ENCODE peak calls at places on chromosomes 7 and 10, in four cellular contexts. One of them, this sample, is unnamed.
A peak's percentile ranks its signal among the peaks of the same experiment; 100 is the strongest.

GRCh38 chr10:78194539-78195402 is 161.1 kb downstream of the RPS24 start:
- DNase-seq in RWPE1: no peak
- DNase-seq in activated CD4-positive, CD25-positive, alpha-beta regulatory T cell: no peak
- DNase-seq in GM03348: peak; percentile 42
- DNase-seq in this sample: no peak

GRCh38 chr10:123570898-123571515 is 95.1 kb upstream of the GPR26 start:
- DNase-seq in GM03348: no peak
- DNase-seq in RWPE1: no peak
- DNase-seq in activated CD4-positive, CD25-positive, alpha-beta regulatory T cell: no peak
- DNase-seq in this sample: peak; percentile 24

GRCh38 chr7:87152112-87152896 is at the start of gene DMTF1:
- DNase-seq in GM03348: peak; percentile 97
- DNase-seq in activated CD4-positive, CD25-positive, alpha-beta regulatory T cell: peak; percentile 78
- DNase-seq in RWPE1: peak; percentile 92
- DNase-seq in this sample: peak; percentile 89

GRCh38 chr10:105149371-105149871 is 508.3 kb downstream of the SORCS3 start:
- DNase-seq in GM03348: no peak
- DNase-seq in RWPE1: peak; percentile 7
- DNase-seq in activated CD4-positive, CD25-positive, alpha-beta regulatory T cell: no peak
- DNase-seq in this sample: no peak

GRCh38 chr7:76071316-76072242 is 23.7 kb downstream of the MDH2 start:
- DNase-seq in RWPE1: no peak
- DNase-seq in GM03348: no peak
- DNase-seq in activated CD4-positive, CD25-positive, alpha-beta regulatory T cell: no peak
- DNase-seq in this sample: no peak

GRCh38 chr7:11343818-11344413 is 370.2 kb downstream of the PHF14 start:
- DNase-seq in GM03348: peak; percentile 37
- DNase-seq in RWPE1: peak; percentile 22
- DNase-seq in activated CD4-positive, CD25-positive, alpha-beta regulatory T cell: no peak
- DNase-seq in this sample: no peak

GRCh38 chr10:103745264-103746247 is 109.8 kb downstream of the SH3PXD2A start:
- DNase-seq in activated CD4-positive, CD25-positive, alpha-beta regulatory T cell: peak; percentile 45
- DNase-seq in GM03348: no peak
- DNase-seq in RWPE1: peak; percentile 87
- DNase-seq in this sample: no peak

GRCh38 chr7:1755783-1756626 is 85.9 kb downstream of the ELFN1 start:
- DNase-seq in GM03348: no peak
- DNase-seq in RWPE1: no peak
- DNase-seq in activated CD4-positive, CD25-positive, alpha-beta regulatory T cell: no peak
- DNase-seq in this sample: no peak

GRCh38 chr10:105094048-105094447 is 453.0 kb downstream of the SORCS3 start:
- DNase-seq in GM03348: no peak
- DNase-seq in RWPE1: no peak
- DNase-seq in activated CD4-positive, CD25-positive, alpha-beta regulatory T cell: no peak
- DNase-seq in this sample: no peak

GRCh38 chr7:34036069-34036920 is 131.0 kb downstream of the BMPER start:
- DNase-seq in activated CD4-positive, CD25-positive, alpha-beta regulatory T cell: no peak
- DNase-seq in RWPE1: peak; percentile 55
- DNase-seq in GM03348: no peak
- DNase-seq in this sample: no peak

GRCh38 chr7:34019431-34019830 is 114.1 kb downstream of the BMPER start:
- DNase-seq in GM03348: no peak
- DNase-seq in activated CD4-positive, CD25-positive, alpha-beta regulatory T cell: no peak
- DNase-seq in RWPE1: no peak
- DNase-seq in this sample: no peak

GRCh38 chr10:9254353-9254752 is 1199.9 kb downstream of the GATA3 start:
- DNase-seq in GM03348: peak; percentile 69
- DNase-seq in activated CD4-positive, CD25-positive, alpha-beta regulatory T cell: no peak
- DNase-seq in RWPE1: peak; percentile 14
- DNase-seq in this sample: no peak

GRCh38 chr10:85791846-85792532 is 574.6 kb downstream of the GRID1 start:
- DNase-seq in activated CD4-positive, CD25-positive, alpha-beta regulatory T cell: no peak
- DNase-seq in RWPE1: no peak
- DNase-seq in GM03348: no peak
- DNase-seq in this sample: no peak

GRCh38 chr7:36946401-36946739 is 222.1 kb upstream of the AOAH start:
- DNase-seq in activated CD4-positive, CD25-positive, alpha-beta regulatory T cell: no peak
- DNase-seq in GM03348: no peak
- DNase-seq in RWPE1: no peak
- DNase-seq in this sample: no peak

GRCh38 chr10:123301077-123301875 is 147.1 kb downstream of the BUB3 start:
- DNase-seq in GM03348: no peak
- DNase-seq in activated CD4-positive, CD25-positive, alpha-beta regulatory T cell: no peak
- DNase-seq in RWPE1: peak; percentile 82
- DNase-seq in this sample: no peak

GRCh38 chr7:66047426-66047825 is 28.2 kb upstream of the ASL start:
- DNase-seq in GM03348: peak; percentile 80
- DNase-seq in RWPE1: peak; percentile 70
- DNase-seq in activated CD4-positive, CD25-positive, alpha-beta regulatory T cell: no peak
- DNase-seq in this sample: no peak

This sample was measured in mesothelial cell of epicardium.